ENCODE peak calls at places on chromosomes 2 and 18, in six cellular contexts. One of them, this sample, is unnamed.

GRCh38 chr2:108621087-108621559 is 86.9 kb downstream of the LIMS1 start:
- DNase-seq in heart left ventricle: no peak
- DNase-seq in fibroblast of mammary gland: no peak
- DNase-seq in naive thymus-derived CD4-positive, alpha-beta T cell: peak; percentile 75
- DNase-seq in neural progenitor cell: peak; percentile 17
- DNase-seq in lung: peak; percentile 63
- DNase-seq in this sample: peak; percentile 75

GRCh38 chr2:186426153-186427016 is 59.7 kb upstream of the ZC3H15 start:
- DNase-seq in heart left ventricle: no peak
- DNase-seq in fibroblast of mammary gland: no peak
- DNase-seq in naive thymus-derived CD4-positive, alpha-beta T cell: peak; percentile 31
- DNase-seq in neural progenitor cell: no peak
- DNase-seq in lung: no peak
- DNase-seq in this sample: peak; percentile 29

GRCh38 chr18:7977897-7978296 is 410.8 kb downstream of the PTPRM start:
- DNase-seq in heart left ventricle: no peak
- DNase-seq in fibroblast of mammary gland: no peak
- DNase-seq in naive thymus-derived CD4-positive, alpha-beta T cell: no peak
- DNase-seq in neural progenitor cell: no peak
- DNase-seq in lung: no peak
- DNase-seq in this sample: no peak

GRCh38 chr2:189276277-189276676 is 96.7 kb upstream of the COL5A2 start:
- DNase-seq in heart left ventricle: no peak
- DNase-seq in fibroblast of mammary gland: peak; percentile 98
- DNase-seq in naive thymus-derived CD4-positive, alpha-beta T cell: no peak
- DNase-seq in neural progenitor cell: no peak
- DNase-seq in lung: no peak
- DNase-seq in this sample: no peak

GRCh38 chr2:169397697-169398096 is 35.4 kb upstream of the LRP2 start:
- DNase-seq in heart left ventricle: no peak
- DNase-seq in fibroblast of mammary gland: peak; percentile 5
- DNase-seq in naive thymus-derived CD4-positive, alpha-beta T cell: no peak
- DNase-seq in neural progenitor cell: peak; percentile 8
- DNase-seq in lung: no peak
- DNase-seq in this sample: no peak

GRCh38 chr2:218003994-218004419 is 1.2 kb upstream of the TNS1 start:
- DNase-seq in heart left ventricle: peak; percentile 86
- DNase-seq in fibroblast of mammary gland: peak; percentile 100
- DNase-seq in naive thymus-derived CD4-positive, alpha-beta T cell: no peak
- DNase-seq in neural progenitor cell: no peak
- DNase-seq in lung: peak; percentile 71
- DNase-seq in this sample: no peak

GRCh38 chr18:23872701-23873550 is 141.6 kb upstream of the TTC39C start:
- DNase-seq in heart left ventricle: no peak
- DNase-seq in fibroblast of mammary gland: no peak
- DNase-seq in naive thymus-derived CD4-positive, alpha-beta T cell: no peak
- DNase-seq in neural progenitor cell: no peak
- DNase-seq in lung: no peak
- DNase-seq in this sample: no peak

GRCh38 chr2:129935118-129935517 is 44.3 kb upstream of the RAB6C start:
- DNase-seq in heart left ventricle: no peak
- DNase-seq in fibroblast of mammary gland: no peak
- DNase-seq in naive thymus-derived CD4-positive, alpha-beta T cell: no peak
- DNase-seq in neural progenitor cell: peak; percentile 25
- DNase-seq in lung: no peak
- DNase-seq in this sample: no peak

GRCh38 chr18:79484661-79485621 is 89.2 kb downstream of the NFATC1 start:
- DNase-seq in heart left ventricle: peak; percentile 74
- DNase-seq in fibroblast of mammary gland: peak; percentile 93
- DNase-seq in naive thymus-derived CD4-positive, alpha-beta T cell: no peak
- DNase-seq in neural progenitor cell: peak; percentile 77
- DNase-seq in lung: no peak
- DNase-seq in this sample: no peak

GRCh38 chr2:47227532-47228166 is 72.5 kb upstream of the STPG4 start:
- DNase-seq in heart left ventricle: no peak
- DNase-seq in fibroblast of mammary gland: no peak
- DNase-seq in naive thymus-derived CD4-positive, alpha-beta T cell: no peak
- DNase-seq in neural progenitor cell: peak; percentile 49
- DNase-seq in lung: no peak
- DNase-seq in this sample: no peak

GRCh38 chr2:215450188-215451011 is 14.5 kb upstream of the FN1 start:
- DNase-seq in heart left ventricle: no peak
- DNase-seq in fibroblast of mammary gland: no peak
- DNase-seq in naive thymus-derived CD4-positive, alpha-beta T cell: no peak
- DNase-seq in neural progenitor cell: no peak
- DNase-seq in lung: no peak
- DNase-seq in this sample: no peak

GRCh38 chr2:2291500-2292260 is 39.4 kb downstream of the MYT1L start:
- DNase-seq in heart left ventricle: no peak
- DNase-seq in fibroblast of mammary gland: no peak
- DNase-seq in naive thymus-derived CD4-positive, alpha-beta T cell: no peak
- DNase-seq in neural progenitor cell: peak; percentile 74
- DNase-seq in lung: no peak
- DNase-seq in this sample: no peak

GRCh38 chr2:176066645-176067586 is 16.8 kb downstream of the EVX2 start:
- DNase-seq in heart left ventricle: no peak
- DNase-seq in fibroblast of mammary gland: no peak
- DNase-seq in naive thymus-derived CD4-positive, alpha-beta T cell: no peak
- DNase-seq in neural progenitor cell: peak; percentile 57
- DNase-seq in lung: no peak
- DNase-seq in this sample: no peak

GRCh38 chr2:58535182-58535581 is 294.1 kb upstream of the FANCL start:
- DNase-seq in heart left ventricle: no peak
- DNase-seq in fibroblast of mammary gland: no peak
- DNase-seq in naive thymus-derived CD4-positive, alpha-beta T cell: no peak
- DNase-seq in neural progenitor cell: peak; percentile 68
- DNase-seq in lung: no peak
- DNase-seq in this sample: no peak

GRCh38 chr2:134365356-134365755 is 111.5 kb downstream of the MGAT5 start:
- DNase-seq in heart left ventricle: no peak
- DNase-seq in fibroblast of mammary gland: peak; percentile 22
- DNase-seq in naive thymus-derived CD4-positive, alpha-beta T cell: no peak
- DNase-seq in neural progenitor cell: peak; percentile 23
- DNase-seq in lung: no peak
- DNase-seq in this sample: no peak

GRCh38 chr2:239496700-239497099 is 95.9 kb upstream of the HDAC4 start:
- DNase-seq in heart left ventricle: no peak
- DNase-seq in fibroblast of mammary gland: peak; percentile 16
- DNase-seq in naive thymus-derived CD4-positive, alpha-beta T cell: no peak
- DNase-seq in neural progenitor cell: no peak
- DNase-seq in lung: no peak
- DNase-seq in this sample: no peak

GRCh38 chr2:85053802-85054201 is 79.4 kb upstream of the TCF7L1 start:
- DNase-seq in heart left ventricle: no peak
- DNase-seq in fibroblast of mammary gland: peak; percentile 55
- DNase-seq in naive thymus-derived CD4-positive, alpha-beta T cell: no peak
- DNase-seq in neural progenitor cell: peak; percentile 73
- DNase-seq in lung: no peak
- DNase-seq in this sample: no peak

GRCh38 chr18:28468903-28469302 is 292.0 kb upstream of the CDH2 start:
- DNase-seq in heart left ventricle: no peak
- DNase-seq in fibroblast of mammary gland: no peak
- DNase-seq in naive thymus-derived CD4-positive, alpha-beta T cell: no peak
- DNase-seq in neural progenitor cell: no peak
- DNase-seq in lung: no peak
- DNase-seq in this sample: no peak

GRCh38 chr2:3224681-3225080 is 152.9 kb downstream of the EIPR1 start:
- DNase-seq in heart left ventricle: no peak
- DNase-seq in fibroblast of mammary gland: no peak
- DNase-seq in naive thymus-derived CD4-positive, alpha-beta T cell: no peak
- DNase-seq in neural progenitor cell: no peak
- DNase-seq in lung: no peak
- DNase-seq in this sample: no peak

GRCh38 chr2:85663684-85664565 is 4.1 kb downstream of the SFTPB start:
- DNase-seq in heart left ventricle: no peak
- DNase-seq in fibroblast of mammary gland: no peak
- DNase-seq in naive thymus-derived CD4-positive, alpha-beta T cell: no peak
- DNase-seq in neural progenitor cell: no peak
- DNase-seq in lung: no peak
- DNase-seq in this sample: no peak

GRCh38 chr2:102147935-102148334 is 5.4 kb downstream of the IL1R1 start:
- DNase-seq in heart left ventricle: no peak
- DNase-seq in fibroblast of mammary gland: peak; percentile 92
- DNase-seq in naive thymus-derived CD4-positive, alpha-beta T cell: no peak
- DNase-seq in neural progenitor cell: no peak
- DNase-seq in lung: no peak
- DNase-seq in this sample: no peak

GRCh38 chr2:3868012-3868411 is 164.6 kb downstream of the DCDC2C start:
- DNase-seq in heart left ventricle: no peak
- DNase-seq in fibroblast of mammary gland: no peak
- DNase-seq in naive thymus-derived CD4-positive, alpha-beta T cell: no peak
- DNase-seq in neural progenitor cell: no peak
- DNase-seq in lung: no peak
- DNase-seq in this sample: no peak

GRCh38 chr2:85032621-85033020 is 61.7 kb downstream of the KCMF1 start:
- DNase-seq in heart left ventricle: no peak
- DNase-seq in fibroblast of mammary gland: peak; percentile 47
- DNase-seq in naive thymus-derived CD4-positive, alpha-beta T cell: no peak
- DNase-seq in neural progenitor cell: no peak
- DNase-seq in lung: no peak
- DNase-seq in this sample: no peak

GRCh38 chr2:102186676-102187190 is at the start of gene IL1RL2:
- DNase-seq in heart left ventricle: no peak
- DNase-seq in fibroblast of mammary gland: no peak
- DNase-seq in naive thymus-derived CD4-positive, alpha-beta T cell: no peak
- DNase-seq in neural progenitor cell: no peak
- DNase-seq in lung: peak; percentile 35
- DNase-seq in this sample: no peak

GRCh38 chr18:79901665-79902064 is 49.8 kb downstream of the SLC66A2 start:
- DNase-seq in heart left ventricle: peak; percentile 23
- DNase-seq in fibroblast of mammary gland: no peak
- DNase-seq in naive thymus-derived CD4-positive, alpha-beta T cell: no peak
- DNase-seq in neural progenitor cell: no peak
- DNase-seq in lung: peak; percentile 27
- DNase-seq in this sample: no peak

GRCh38 chr18:5064846-5065245 is 132.2 kb downstream of the AKAIN1 start:
- DNase-seq in heart left ventricle: no peak
- DNase-seq in fibroblast of mammary gland: no peak
- DNase-seq in naive thymus-derived CD4-positive, alpha-beta T cell: no peak
- DNase-seq in neural progenitor cell: no peak
- DNase-seq in lung: no peak
- DNase-seq in this sample: no peak

GRCh38 chr2:72103161-72103560 is 44.5 kb downstream of the CYP26B1 start:
- DNase-seq in heart left ventricle: no peak
- DNase-seq in fibroblast of mammary gland: no peak
- DNase-seq in naive thymus-derived CD4-positive, alpha-beta T cell: no peak
- DNase-seq in neural progenitor cell: no peak
- DNase-seq in lung: no peak
- DNase-seq in this sample: no peak

GRCh38 chr2:3644891-3645605 is 13.0 kb upstream of the ALLC start:
- DNase-seq in heart left ventricle: peak; percentile 15
- DNase-seq in fibroblast of mammary gland: no peak
- DNase-seq in naive thymus-derived CD4-positive, alpha-beta T cell: no peak
- DNase-seq in neural progenitor cell: no peak
- DNase-seq in lung: no peak
- DNase-seq in this sample: no peak

GRCh38 chr18:48868468-48869466 is 82.0 kb downstream of the SMAD7 start:
- DNase-seq in heart left ventricle: no peak
- DNase-seq in fibroblast of mammary gland: peak; percentile 17
- DNase-seq in naive thymus-derived CD4-positive, alpha-beta T cell: no peak
- DNase-seq in neural progenitor cell: no peak
- DNase-seq in lung: no peak
- DNase-seq in this sample: peak; percentile 76

GRCh38 chr18:3207565-3207964 is 12.2 kb downstream of the MYOM1 start:
- DNase-seq in heart left ventricle: no peak
- DNase-seq in fibroblast of mammary gland: peak; percentile 18
- DNase-seq in naive thymus-derived CD4-positive, alpha-beta T cell: no peak
- DNase-seq in neural progenitor cell: no peak
- DNase-seq in lung: no peak
- DNase-seq in this sample: no peak

GRCh38 chr2:173048530-173048900 is 27.1 kb upstream of the MAP3K20 start:
- DNase-seq in heart left ventricle: no peak
- DNase-seq in fibroblast of mammary gland: no peak
- DNase-seq in naive thymus-derived CD4-positive, alpha-beta T cell: no peak
- DNase-seq in neural progenitor cell: no peak
- DNase-seq in lung: no peak
- DNase-seq in this sample: no peak
- H3K4me3 ChIP-seq in heart left ventricle: no peak overlapping the region
- H3K4me3 ChIP-seq in fibroblast of mammary gland: no peak overlapping the region
- H3K4me3 ChIP-seq in naive thymus-derived CD4-positive, alpha-beta T cell: no peak overlapping the region
- H3K4me3 ChIP-seq in neural progenitor cell: no peak overlapping the region
- H3K4me3 ChIP-seq in lung: no peak overlapping the region
- H3K4me3 ChIP-seq in this sample: no peak overlapping the region

DNA sequence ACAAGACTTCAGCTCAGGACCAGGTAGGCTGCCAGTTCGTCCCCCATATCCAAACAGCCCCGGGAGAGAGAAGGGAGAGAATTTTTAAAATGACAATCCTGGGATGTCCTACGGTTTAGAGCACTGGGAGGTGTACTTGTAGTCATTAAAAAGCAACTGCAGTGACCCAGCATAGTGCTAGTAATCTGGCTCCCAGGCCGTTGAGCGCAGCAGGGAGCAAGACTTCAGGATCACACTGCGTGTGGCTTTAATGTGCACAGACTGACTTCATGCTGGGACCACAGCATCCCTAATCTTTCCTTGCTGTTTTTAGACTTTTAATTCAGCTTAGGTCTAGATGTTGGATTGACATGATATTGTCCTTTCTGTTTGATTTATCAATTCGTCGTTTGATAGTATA is 219.3 kb upstream of the FOSL2 start:
- DNase-seq in heart left ventricle: no peak
- DNase-seq in fibroblast of mammary gland: no peak
- DNase-seq in naive thymus-derived CD4-positive, alpha-beta T cell: no peak
- DNase-seq in neural progenitor cell: peak; percentile 18
- DNase-seq in lung: no peak
- DNase-seq in this sample: no peak
- H3K4me3 ChIP-seq in heart left ventricle: no peak overlapping the region
- H3K4me3 ChIP-seq in fibroblast of mammary gland: no peak overlapping the region
- H3K4me3 ChIP-seq in naive thymus-derived CD4-positive, alpha-beta T cell: no peak overlapping the region
- H3K4me3 ChIP-seq in neural progenitor cell: no peak overlapping the region
- H3K4me3 ChIP-seq in lung: no peak overlapping the region
- H3K4me3 ChIP-seq in this sample: no peak overlapping the region

GRCh38 chr2:159658887-159659437 is 42.6 kb upstream of the BAZ2B start:
- DNase-seq in heart left ventricle: no peak
- DNase-seq in fibroblast of mammary gland: peak; percentile 65
- DNase-seq in naive thymus-derived CD4-positive, alpha-beta T cell: no peak
- DNase-seq in neural progenitor cell: no peak
- DNase-seq in lung: no peak
- DNase-seq in this sample: no peak
- H3K4me3 ChIP-seq in heart left ventricle: no peak overlapping the region
- H3K4me3 ChIP-seq in fibroblast of mammary gland: no peak overlapping the region
- H3K4me3 ChIP-seq in naive thymus-derived CD4-positive, alpha-beta T cell: no peak overlapping the region
- H3K4me3 ChIP-seq in neural progenitor cell: no peak overlapping the region
- H3K4me3 ChIP-seq in lung: no peak overlapping the region
- H3K4me3 ChIP-seq in this sample: no peak overlapping the region

DNA sequence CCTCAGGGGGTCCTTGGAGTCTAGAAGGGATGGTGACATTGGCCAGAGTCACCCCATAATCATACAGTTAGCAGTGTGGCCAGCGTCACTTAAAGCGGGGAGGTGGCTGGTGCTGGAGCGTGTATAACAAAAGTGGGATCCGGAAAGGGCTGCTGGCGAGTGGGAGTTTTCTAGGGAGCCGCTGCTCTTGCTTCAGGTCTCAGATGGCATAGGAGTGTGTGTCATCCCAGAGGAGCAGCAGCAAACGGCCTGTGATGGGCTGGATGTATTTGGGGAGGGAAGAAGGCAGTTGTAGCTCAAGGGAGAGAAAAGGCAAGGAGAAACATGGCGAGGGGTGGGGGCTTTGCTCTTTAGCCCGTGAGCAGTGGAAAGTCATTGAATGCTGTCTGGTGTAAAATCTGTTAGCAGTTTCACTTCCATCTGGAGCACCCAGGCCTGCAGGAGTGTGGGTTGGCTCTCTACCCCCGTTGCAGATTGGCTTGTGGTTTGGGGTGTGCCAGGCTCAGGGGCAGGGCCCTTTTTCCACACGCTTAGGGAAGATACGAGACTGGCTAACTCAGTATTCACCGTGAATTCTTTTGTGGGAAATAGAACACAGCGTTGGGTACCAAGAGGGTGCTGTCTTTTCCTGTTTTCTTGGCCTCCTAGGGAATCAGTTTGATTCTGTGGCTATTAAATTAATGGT is 120.5 kb downstream of the AGAP1 start:
- DNase-seq in heart left ventricle: no peak
- DNase-seq in fibroblast of mammary gland: no peak
- DNase-seq in naive thymus-derived CD4-positive, alpha-beta T cell: no peak
- DNase-seq in neural progenitor cell: no peak
- DNase-seq in lung: no peak
- DNase-seq in this sample: no peak
- H3K4me3 ChIP-seq in heart left ventricle: no peak overlapping the region
- H3K4me3 ChIP-seq in fibroblast of mammary gland: no peak overlapping the region
- H3K4me3 ChIP-seq in naive thymus-derived CD4-positive, alpha-beta T cell: no peak overlapping the region
- H3K4me3 ChIP-seq in neural progenitor cell: no peak overlapping the region
- H3K4me3 ChIP-seq in lung: no peak overlapping the region
- H3K4me3 ChIP-seq in this sample: no peak overlapping the region